ENCODE peak calls at places on chromosomes 11 and 22, in four cellular contexts. S is activated CD4-positive, CD25-positive, alpha-beta regulatory T cell; T is GM19239; C is brain microvascular endothelial cell. V is an unnamed sample.

GRCh38 chr22:36573815-36574350 is 44.9 kb upstream of the EIF3D start:
- DNase-seq in S (no peak), T (no peak), C (no peak), V (no peak)

GRCh38 chr22:48080304-48081165 is 1318.1 kb downstream of the TBC1D22A start:
- DNase-seq in S (no peak), T (no peak), C (no peak), V (no peak)

GRCh38 chr22:39448205-39449054 is 8.4 kb upstream of the MGAT3 start:
- DNase-seq in S (no peak), T (no peak), C (no peak), V (no peak)

GRCh38 chr11:72012897-72013721 is 14.4 kb downstream of the IL18BP start:
- DNase-seq in S (no peak), T (no peak), C (peak), V (no peak)

GRCh38 chr22:41092847-41093371 is 517 bp downstream of the EP300 start:
- DNase-seq in S (no peak), T (peak), C (no peak), V (peak)

GRCh38 chr11:34501500-34501899 is 12.1 kb downstream of the ELF5 start:
- DNase-seq in S (no peak), T (no peak), C (peak), V (no peak)

GRCh38 chr22:25492950-25493790 is 71.3 kb upstream of the GRK3 start:
- DNase-seq in S (no peak), T (no peak), C (no peak), V (no peak)

GRCh38 chr22:42920101-42920820 is 63.2 kb upstream of the ARFGAP3 start:
- DNase-seq in S (no peak), T (no peak), C (no peak), V (no peak)

GRCh38 chr11:59770869-59771268 is 15.7 kb downstream of the STX3 start:
- DNase-seq in S (no peak), T (no peak), C (no peak), V (no peak)

GRCh38 chr11:86955111-86955673 is at the start of gene FZD4:
- DNase-seq in S (no peak), T (peak), C (peak), V (peak)

GRCh38 chr11:57324886-57325734 is at the start of gene TNKS1BP1:
- DNase-seq in S (peak), T (peak), C (peak), V (peak)

GRCh38 chr11:131977231-131977630 is 606.8 kb downstream of the NTM start:
- DNase-seq in S (no peak), T (no peak), C (no peak), V (no peak)

GRCh38 chr11:18264035-18264434 is 2.0 kb upstream of the SAA1 start:
- DNase-seq in S (no peak), T (no peak), C (no peak), V (no peak)

GRCh38 chr22:18954941-18955571 is 19.0 kb upstream of the PRODH start:
- DNase-seq in S (no peak), T (no peak), C (no peak), V (no peak)

GRCh38 chr11:126431401-126432064 is 76.0 kb downstream of the ST3GAL4 start:
- DNase-seq in S (no peak), T (no peak), C (peak), V (no peak)

GRCh38 chr11:69418576-69419296 is 62.7 kb upstream of the LINC01488 start:
- DNase-seq in S (no peak), T (no peak), C (no peak), V (no peak)

GRCh38 chr11:9687736-9688494 is 24.0 kb downstream of the SWAP70 start:
- DNase-seq in S (no peak), T (no peak), C (peak), V (no peak)

GRCh38 chr11:78715639-78716311 is 141.1 kb upstream of the NARS2 start:
- DNase-seq in S (no peak), T (peak), C (peak), V (peak)

GRCh38 chr11:33868646-33869461 is 23.0 kb downstream of the LMO2 start:
- DNase-seq in S (no peak), T (no peak), C (no peak), V (no peak)

GRCh38 chr22:36584666-36585065 is 55.7 kb upstream of the EIF3D start:
- DNase-seq in S (no peak), T (no peak), C (no peak), V (no peak)

GRCh38 chr11:13384837-13385417 is 78.1 kb downstream of the BTBD10 start:
- DNase-seq in S (no peak), T (peak), C (peak), V (peak)

GRCh38 chr11:114563077-114563476 is 3.4 kb upstream of the NXPE1 start:
- DNase-seq in S (no peak), T (no peak), C (no peak), V (no peak)

GRCh38 chr22:28570697-28571373 is 108.8 kb downstream of the TTC28 start:
- DNase-seq in S (no peak), T (no peak), C (no peak), V (no peak)

GRCh38 chr22:20747223-20747622 is 26.7 kb upstream of the SERPIND1 start:
- DNase-seq in S (no peak), T (no peak), C (no peak), V (no peak)

GRCh38 chr11:27385245-27385644 is 22.2 kb upstream of the CCDC34 start:
- DNase-seq in S (no peak), T (no peak), C (peak), V (no peak)

GRCh38 chr11:122754553-122755322 is 83.6 kb upstream of the CRTAM start:
- DNase-seq in S (no peak), T (no peak), C (no peak), V (no peak)

GRCh38 chr11:15655552-15655951 is 540.8 kb downstream of the INSC start:
- DNase-seq in S (no peak), T (no peak), C (no peak), V (no peak)

GRCh38 chr11:14672635-14673034 is 29.0 kb downstream of the PDE3B start:
- DNase-seq in S (no peak), T (no peak), C (no peak), V (no peak)

GRCh38 chr11:111951565-111951964 is 14.4 kb downstream of the DIXDC1 start:
- DNase-seq in S (no peak), T (no peak), C (no peak), V (no peak)

GRCh38 chr11:13064593-13064992 is 55.5 kb downstream of the RASSF10 start:
- DNase-seq in S (no peak), T (no peak), C (no peak), V (no peak)

GRCh38 chr11:34209809-34210208 is 104.4 kb downstream of the NAT10 start:
- DNase-seq in S (no peak), T (no peak), C (no peak), V (no peak)

GRCh38 chr11:66725114-66725513 is 3.9 kb downstream of the SPTBN2 start:
- DNase-seq in S (no peak), T (no peak), C (no peak), V (no peak)

GRCh38 chr11:43818220-43818619 is 62.4 kb upstream of the ALKBH3 start:
- DNase-seq in S (no peak), T (no peak), C (no peak), V (no peak)

GRCh38 chr11:35549787-35550186 is 24.4 kb upstream of the PAMR1 start:
- DNase-seq in S (no peak), T (no peak), C (peak), V (no peak)

GRCh38 chr11:107785401-107785800 is 73.2 kb downstream of the SLC35F2 start:
- DNase-seq in S (no peak), T (no peak), C (peak), V (no peak)

GRCh38 chr11:61701298-61701993 is 21.3 kb downstream of the DAGLA start:
- DNase-seq in S (no peak), T (no peak), C (no peak), V (no peak)

GRCh38 chr22:33666661-33667619 is 253.3 kb downstream of the LARGE1 start:
- DNase-seq in S (no peak), T (peak), C (no peak), V (no peak)

GRCh38 chr11:114257621-114258558 is 38.3 kb upstream of the NNMT start:
- DNase-seq in S (no peak), T (no peak), C (no peak), V (no peak)